ENCODE peak calls at places on chromosomes 13 and 19, in seven cellular contexts. O is heart right ventricle, S is transverse colon, M is cardiac muscle cell, C is ovary, G is gastrocnemius medialis, X is fibroblast of lung. E is an unnamed sample.

GRCh38 chr19:10961763-10962536 is 1.1 kb downstream of the SMARCA4 start:
- DNase-seq in O (no peak), S (no peak), M (no peak), C (no peak), G (no peak), X (no peak), E (no peak)

GRCh38 chr13:42532561-42533335 is 41.2 kb upstream of the TNFSF11 start:
- DNase-seq in O (no peak), S (no peak), M (no peak), C (no peak), G (no peak), X (no peak), E (no peak)

GRCh38 chr13:43730642-43731041 is 56.1 kb downstream of the ENOX1 start:
- DNase-seq in O (peak; percentile 10), S (peak; percentile 14), M (no peak), C (no peak), G (no peak), X (peak; percentile 7), E (no peak)

GRCh38 chr19:45526143-45526542 is 18.9 kb downstream of the VASP start:
- DNase-seq in O (peak; percentile 73), S (peak; percentile 68), M (peak; percentile 86), C (peak; percentile 85), G (peak; percentile 42), X (peak; percentile 72), E (no peak)

GRCh38 chr13:74090397-74090796 is 43.8 kb downstream of the KLF12 start:
- DNase-seq in O (no peak), S (no peak), M (no peak), C (no peak), G (no peak), X (peak; percentile 59), E (no peak)

GRCh38 chr13:67736646-67737420 is 506.7 kb upstream of the PCDH9 start:
- DNase-seq in O (no peak), S (no peak), M (peak; percentile 64), C (no peak), G (no peak), X (peak; percentile 92), E (no peak)

GRCh38 chr13:32850311-32851052 is 165.7 kb upstream of the KL start:
- DNase-seq in O (no peak), S (no peak), M (no peak), C (no peak), G (no peak), X (no peak), E (no peak)

GRCh38 chr19:16369306-16369663 is 44.7 kb downstream of the KLF2 start:
- DNase-seq in O (no peak), S (no peak), M (no peak), C (no peak), G (no peak), X (no peak), E (no peak)

GRCh38 chr13:50126378-50127016 is 111.3 kb downstream of the KCNRG start:
- DNase-seq in O (no peak), S (peak; percentile 53), M (peak; percentile 36), C (no peak), G (no peak), X (peak; percentile 35), E (no peak)

GRCh38 chr19:14871619-14872230 is 14.2 kb downstream of the OR7A17 start:
- DNase-seq in O (no peak), S (no peak), M (no peak), C (no peak), G (no peak), X (no peak), E (no peak)

GRCh38 chr13:101681834-101682233 is 229.4 kb downstream of the ITGBL1 start:
- DNase-seq in O (no peak), S (no peak), M (no peak), C (no peak), G (no peak), X (peak; percentile 7), E (no peak)

GRCh38 chr19:1700733-1701663 is 48.6 kb upstream of the TCF3 start:
- DNase-seq in O (no peak), S (no peak), M (no peak), C (no peak), G (no peak), X (no peak), E (no peak)

GRCh38 chr19:17118957-17119356 is 43.4 kb downstream of the MYO9B start:
- DNase-seq in O (no peak), S (no peak), M (no peak), C (no peak), G (no peak), X (no peak), E (no peak)

GRCh38 chr19:42201489-42202289 is 15.8 kb downstream of the DEDD2 start:
- DNase-seq in O (no peak), S (peak; percentile 56), M (no peak), C (no peak), G (peak; percentile 35), X (no peak), E (no peak)

GRCh38 chr19:3262362-3262761 is 37.9 kb downstream of the CELF5 start:
- DNase-seq in O (no peak), S (no peak), M (no peak), C (no peak), G (no peak), X (no peak), E (no peak)

GRCh38 chr19:49771674-49772139 is 4.9 kb downstream of the AP2A1 start:
- DNase-seq in O (no peak), S (peak; percentile 45), M (no peak), C (no peak), G (no peak), X (no peak), E (no peak)

GRCh38 chr13:35979378-35979911 is 151.7 kb downstream of the DCLK1 start:
- DNase-seq in O (peak; percentile 38), S (peak; percentile 45), M (no peak), C (peak; percentile 84), G (peak; percentile 65), X (peak; percentile 98), E (peak; percentile 36)

GRCh38 chr19:2221250-2221831 is 14.8 kb downstream of the PLEKHJ1 start:
- DNase-seq in O (no peak), S (no peak), M (no peak), C (no peak), G (no peak), X (no peak), E (no peak)

GRCh38 chr19:2145831-2146241 is 5.5 kb downstream of the AP3D1 start:
- DNase-seq in O (no peak), S (no peak), M (peak; percentile 29), C (no peak), G (no peak), X (peak; percentile 34), E (no peak)

GRCh38 chr19:52343548-52343947 is 7.5 kb downstream of the ZNF610 start:
- DNase-seq in O (peak; percentile 19), S (peak; percentile 9), M (peak; percentile 98), C (peak; percentile 28), G (no peak), X (peak; percentile 25), E (no peak)

GRCh38 chr19:2097330-2098327 is 914 bp downstream of the IZUMO4 start:
- DNase-seq in O (no peak), S (peak; percentile 36), M (no peak), C (peak; percentile 47), G (no peak), X (no peak), E (peak; percentile 67)

GRCh38 chr19:41351339-41352245 is 2.1 kb downstream of the TGFB1 start:
- DNase-seq in O (peak; percentile 72), S (peak; percentile 79), M (peak; percentile 48), C (peak; percentile 53), G (no peak), X (peak; percentile 64), E (no peak)

DNA sequence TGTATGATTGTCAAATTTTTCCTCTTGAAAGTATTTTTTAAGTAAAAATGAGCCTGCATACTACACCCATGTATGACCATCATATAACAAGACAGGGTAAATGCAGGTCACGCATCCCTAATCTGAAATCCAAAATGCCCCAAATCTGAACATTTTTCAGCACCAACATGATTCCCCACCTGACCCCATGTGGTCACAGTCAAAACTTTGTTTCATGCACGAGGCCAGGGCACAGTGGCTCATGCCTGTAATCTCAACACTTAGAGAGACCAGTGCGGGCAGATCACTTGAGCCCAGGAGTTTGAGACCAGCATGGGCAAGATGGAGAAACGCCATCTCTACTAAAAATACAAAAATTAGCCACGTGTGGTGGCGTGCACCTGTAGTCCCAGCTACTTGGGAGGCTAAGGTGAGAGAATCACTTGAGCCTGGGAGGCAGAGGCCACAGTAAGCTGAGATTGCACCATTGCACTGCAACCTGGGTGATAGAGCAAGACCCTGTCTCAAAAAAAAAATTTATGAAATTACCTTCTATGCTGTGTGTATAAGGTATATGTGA is 63.7 kb upstream of the NPAS1 start:
- DNase-seq in O (no peak), S (no peak), M (no peak), C (no peak), G (no peak), X (no peak), E (no peak)
- H3K4me1 ChIP-seq in O (peaks cover 57% of the 10 kb centered on the region), S (peaks cover 19% of the 10 kb centered on the region), M (peaks cover 8% of the 10 kb centered on the region), C (peaks cover 1% of the 10 kb centered on the region), G (peaks cover 32% of the 10 kb centered on the region), X (peaks cover 15% of the 10 kb centered on the region), E (peaks cover 23% of the 10 kb centered on the region)

DNA sequence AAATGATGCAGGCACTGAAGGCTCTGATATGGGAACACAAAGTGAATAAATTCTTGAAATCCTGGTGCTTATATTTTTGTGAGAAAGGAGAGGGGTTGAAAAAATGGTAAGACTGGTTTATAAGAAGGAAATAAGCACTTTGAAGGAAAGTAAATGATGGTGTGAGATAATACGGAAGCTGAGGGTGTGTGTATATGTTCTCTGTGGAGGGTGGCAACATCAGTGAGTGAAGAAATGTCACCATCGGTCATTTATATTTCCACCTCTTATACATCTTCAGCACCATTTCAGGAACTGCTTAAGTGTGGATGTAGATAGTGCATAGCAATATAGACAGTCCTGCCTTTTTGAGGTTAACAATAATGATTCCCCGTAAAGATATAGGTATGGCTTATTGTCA is 17.5 kb downstream of the ZNF136 start:
- DNase-seq in O (no peak), S (no peak), M (no peak), C (no peak), G (no peak), X (no peak), E (no peak)
- H3K9me3 ChIP-seq in O (no peaks in the 10 kb centered on the region), S (peaks cover 14% of the 10 kb centered on the region), M (peaks cover 3% of the 10 kb centered on the region), C (no peaks in the 10 kb centered on the region), G (no peaks in the 10 kb centered on the region), X (no peaks in the 10 kb centered on the region), E (no peaks in the 10 kb centered on the region)

GRCh38 chr19:47026156-47026555 is 6.5 kb downstream of the NPAS1 start:
- DNase-seq in O (no peak), S (no peak), M (no peak), C (no peak), G (no peak), X (no peak), E (no peak)
- H3K27me3 ChIP-seq in O (peaks cover 88% of the 10 kb centered on the region), S (peaks cover 96% of the 10 kb centered on the region), M (peaks cover 54% of the 10 kb centered on the region), C (peaks cover 14% of the 10 kb centered on the region), G (peaks cover 73% of the 10 kb centered on the region), X (peaks cover 31% of the 10 kb centered on the region), E (no peaks in the 10 kb centered on the region)

GRCh38 chr13:44768233-44768632 is 192.1 kb upstream of the TSC22D1 start:
- DNase-seq in O (no peak), S (no peak), M (no peak), C (no peak), G (no peak), X (no peak), E (no peak)

GRCh38 chr13:44764334-44764733 is 188.2 kb upstream of the TSC22D1 start:
- DNase-seq in O (no peak), S (peak; percentile 78), M (no peak), C (no peak), G (no peak), X (peak; percentile 45), E (peak; percentile 78)

GRCh38 chr13:44765076-44765475 is 188.9 kb upstream of the TSC22D1 start:
- DNase-seq in O (no peak), S (peak; percentile 27), M (no peak), C (no peak), G (no peak), X (no peak), E (no peak)

GRCh38 chr13:44768775-44769578 is 192.8 kb upstream of the TSC22D1 start:
- DNase-seq in O (no peak), S (no peak), M (no peak), C (no peak), G (no peak), X (peak; percentile 60), E (no peak)

GRCh38 chr13:44767257-44767656 is 191.1 kb upstream of the TSC22D1 start:
- DNase-seq in O (no peak), S (no peak), M (peak; percentile 19), C (no peak), G (no peak), X (no peak), E (no peak)
- H3K4me1 ChIP-seq in O (peaks cover 29% of the 10 kb centered on the region), S (no peaks in the 10 kb centered on the region), M (peaks cover 13% of the 10 kb centered on the region), C (peaks cover 4% of the 10 kb centered on the region), G (peaks cover 9% of the 10 kb centered on the region), X (no peaks in the 10 kb centered on the region), E (peaks cover 36% of the 10 kb centered on the region)

E was measured in pancreas.